ENCODE peak calls at places on chromosome X, in six cellular contexts. W, K, I, V, E and R are unnamed samples.

GRCh38 chrX:16848541-16848940 is 21.6 kb downstream of the RBBP7 start:
- DNase-seq in W (no peak), K (no peak), I (no peak), V (no peak), E (no peak), R (no peak)

GRCh38 chrX:101385026-101385684 is 836 bp downstream of the BTK start:
- DNase-seq in W (no peak), K (no peak), I (no peak), V (no peak), E (no peak), R (no peak)

GRCh38 chrX:29634516-29634915 is 580.8 kb upstream of the MAGEB2 start:
- DNase-seq in W (no peak), K (no peak), I (no peak), V (peak), E (no peak), R (no peak)

GRCh38 chrX:38305971-38306370 is 21.3 kb downstream of the RPGR start:
- DNase-seq in W (no peak), K (no peak), I (no peak), V (no peak), E (no peak), R (no peak)

GRCh38 chrX:11341274-11342256 is 48.4 kb downstream of the AMELX start:
- DNase-seq in W (peak), K (peak), I (no peak), V (peak), E (no peak), R (no peak)

GRCh38 chrX:108156082-108156481 is 64.5 kb downstream of the ATG4A start:
- DNase-seq in W (no peak), K (no peak), I (no peak), V (no peak), E (no peak), R (no peak)

GRCh38 chrX:44012484-44013096 is 39.4 kb upstream of the NDP start:
- DNase-seq in W (peak), K (peak), I (no peak), V (peak), E (no peak), R (peak)

GRCh38 chrX:54044877-54045328 is 630 bp upstream of the PHF8 start:
- DNase-seq in W (no peak), K (no peak), I (peak), V (no peak), E (no peak), R (peak)

GRCh38 chrX:58025979-58026378 is 115.7 kb upstream of the ZXDA start:
- DNase-seq in W (peak), K (no peak), I (peak), V (no peak), E (peak), R (peak)

GRCh38 chrX:110414679-110415439 is 56.2 kb downstream of the RTL9 start:
- DNase-seq in W (no peak), K (no peak), I (no peak), V (peak), E (no peak), R (no peak)

GRCh38 chrX:103330601-103331397 is 760 bp downstream of the TCEAL7 start:
- DNase-seq in W (no peak), K (no peak), I (no peak), V (peak), E (no peak), R (no peak)

GRCh38 chrX:103329991-103330390 is at the start of gene TCEAL7:
- DNase-seq in W (peak), K (no peak), I (peak), V (peak), E (no peak), R (peak)
- H3K4me3 ChIP-seq in W (peak), K (peak), I (peak), V (peak), E (peak), R (peak)

DNA sequence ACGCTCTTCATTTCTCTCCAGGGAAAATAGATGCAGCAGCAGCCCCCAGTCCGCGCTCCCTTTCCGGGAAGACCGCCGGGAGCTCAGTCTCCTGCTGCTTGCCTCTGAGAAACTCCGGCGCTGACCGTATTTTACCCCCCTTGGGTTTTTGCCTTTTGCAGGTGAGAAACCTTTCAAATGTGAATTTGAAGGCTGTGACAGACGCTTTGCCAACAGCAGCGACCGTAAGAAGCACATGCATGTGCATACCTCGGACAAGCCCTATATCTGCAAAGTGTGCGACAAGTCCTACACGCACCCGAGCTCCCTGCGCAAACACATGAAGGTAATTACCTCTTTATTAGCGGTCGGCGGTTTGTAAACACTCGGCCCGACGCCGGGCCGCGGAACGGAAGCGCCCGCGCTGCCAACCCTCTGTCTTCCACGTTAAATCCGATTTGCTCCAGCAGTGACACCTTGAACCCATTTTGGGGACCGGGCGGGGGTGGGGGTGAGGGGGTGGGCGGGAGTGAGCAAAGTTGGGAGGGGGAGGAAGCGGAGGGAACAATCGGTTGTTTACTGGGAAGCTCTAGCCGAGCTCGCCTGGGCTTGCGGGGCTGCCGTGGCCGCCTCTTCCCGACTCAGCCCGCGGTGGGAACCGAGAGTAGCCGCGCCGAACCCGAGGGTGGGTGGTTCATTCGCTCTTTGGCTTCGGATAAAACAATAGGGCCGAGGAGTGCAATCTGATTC is 3.0 kb downstream of the ZIC3 start:
- DNase-seq in W (no peak), K (no peak), I (no peak), V (no peak), E (peak), R (no peak)
- H3K27ac ChIP-seq in W (no peak), K (no peak), I (no peak), V (no peak), E (no peak), R (no peak)

DNA sequence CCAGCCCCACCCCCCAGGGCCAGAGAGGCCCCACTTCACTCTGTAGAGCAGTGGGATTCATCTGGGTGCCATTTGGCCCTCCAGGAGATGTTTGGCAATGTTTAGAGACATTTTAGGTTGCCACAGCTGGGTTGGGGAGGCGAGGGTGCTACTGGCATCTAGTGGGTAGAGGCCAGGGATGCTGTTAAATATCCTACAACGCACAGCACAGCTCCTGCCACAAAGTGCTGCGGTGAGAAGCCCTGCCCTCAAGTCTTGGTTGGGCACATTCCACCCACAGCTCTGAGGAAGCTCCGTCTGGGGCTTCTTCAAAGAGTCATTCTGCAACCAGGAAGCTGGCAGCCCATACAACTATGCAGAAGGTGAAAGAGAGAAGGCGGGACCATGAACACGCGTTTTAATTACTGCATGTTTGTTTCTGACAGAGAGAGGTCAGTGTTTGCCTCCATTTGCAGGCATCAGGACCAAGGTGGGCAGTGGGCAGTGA is 48.1 kb upstream of the FAM9C start:
- DNase-seq in W (no peak), K (no peak), I (no peak), V (no peak), E (no peak), R (no peak)
- H3K4me3 ChIP-seq in W (no peak), K (no peak), I (no peak), V (no peak), E (no peak), R (no peak)

DNA sequence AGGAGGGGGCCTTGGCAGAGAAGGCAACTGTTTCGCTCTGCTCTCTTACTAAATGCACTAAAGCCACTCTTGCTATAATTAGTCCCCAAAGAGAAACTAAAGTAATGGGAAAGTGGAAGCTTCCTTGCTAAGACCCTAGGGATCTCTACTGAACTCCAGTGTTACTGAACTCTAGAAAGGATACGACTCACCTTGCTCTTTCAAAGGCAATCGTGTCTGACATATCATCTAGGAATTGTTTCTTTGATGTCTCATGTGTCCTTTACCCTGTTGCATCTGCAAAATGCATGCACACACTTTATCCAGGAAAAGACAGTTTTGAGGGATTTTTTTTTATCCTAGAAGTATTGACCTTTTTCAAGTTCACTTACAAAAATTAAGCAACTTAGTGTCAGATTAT is 148.1 kb upstream of the FAM9B start:
- DNase-seq in W (no peak), K (no peak), I (no peak), V (no peak), E (no peak), R (no peak)
- H3K27ac ChIP-seq in W (no peak), K (no peak), I (no peak), V (no peak), E (no peak), R (no peak)

DNA sequence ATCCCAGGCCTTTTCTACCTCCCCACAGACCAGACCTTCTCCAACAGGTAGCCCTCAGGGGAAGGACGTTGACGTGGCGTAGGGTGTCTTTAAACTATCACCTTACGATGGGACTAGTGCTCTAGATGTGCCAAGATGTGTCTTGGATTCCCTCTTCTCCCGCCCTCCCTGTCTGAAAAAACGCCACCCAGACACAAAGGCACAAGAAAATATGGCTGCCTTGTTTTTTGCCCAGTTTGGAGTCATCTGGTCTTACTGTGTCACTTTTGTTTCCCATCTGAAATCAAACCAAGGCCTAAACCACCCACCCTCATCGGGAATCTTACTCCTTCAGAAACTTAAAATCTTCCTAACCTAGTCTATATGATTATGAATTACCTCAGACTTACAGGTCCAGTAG is 235.4 kb downstream of the OR13H1 start:
- DNase-seq in W (no peak), K (no peak), I (no peak), V (no peak), E (no peak), R (no peak)
- H3K4me3 ChIP-seq in W (no peak), K (peak), I (no peak), V (no peak), E (no peak), R (no peak)

DNA sequence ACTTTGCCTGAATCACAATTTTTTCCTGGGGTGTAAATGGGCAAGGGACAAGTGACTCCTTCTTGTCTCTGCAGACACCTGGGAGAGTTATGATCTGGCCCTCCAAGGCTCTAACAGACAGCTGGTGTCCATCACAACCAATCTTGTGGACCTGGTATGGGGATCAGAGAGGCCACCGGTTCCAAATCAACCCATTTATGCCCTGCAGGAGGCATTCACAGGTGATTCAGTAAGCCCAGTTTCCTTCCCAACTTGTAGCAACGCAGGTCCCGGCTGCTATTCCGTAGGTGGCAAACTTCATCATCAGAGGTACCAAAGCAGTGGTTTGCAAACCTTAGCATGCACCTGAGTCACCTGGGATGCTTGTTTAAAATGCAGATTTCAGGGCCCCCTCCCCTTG is 8.8 kb downstream of the XPNPEP2 start:
- DNase-seq in W (no peak), K (no peak), I (no peak), V (no peak), E (no peak), R (no peak)
- H3K27ac ChIP-seq in W (no peak), K (no peak), I (no peak), V (no peak), E (no peak), R (no peak)

GRCh38 chrX:63661676-63662075 is 123.3 kb downstream of the ARHGEF9 start:
- DNase-seq in W (no peak), K (no peak), I (no peak), V (no peak), E (no peak), R (no peak)

GRCh38 chrX:63656871-63657580 is 128.0 kb downstream of the ARHGEF9 start:
- DNase-seq in W (no peak), K (no peak), I (no peak), V (peak), E (no peak), R (no peak)

GRCh38 chrX:63658920-63659319 is 126.1 kb downstream of the ARHGEF9 start:
- DNase-seq in W (no peak), K (no peak), I (no peak), V (no peak), E (no peak), R (peak)

GRCh38 chrX:63652086-63652775 is 132.8 kb downstream of the ARHGEF9 start:
- DNase-seq in W (no peak), K (no peak), I (no peak), V (peak), E (no peak), R (no peak)

DNA sequence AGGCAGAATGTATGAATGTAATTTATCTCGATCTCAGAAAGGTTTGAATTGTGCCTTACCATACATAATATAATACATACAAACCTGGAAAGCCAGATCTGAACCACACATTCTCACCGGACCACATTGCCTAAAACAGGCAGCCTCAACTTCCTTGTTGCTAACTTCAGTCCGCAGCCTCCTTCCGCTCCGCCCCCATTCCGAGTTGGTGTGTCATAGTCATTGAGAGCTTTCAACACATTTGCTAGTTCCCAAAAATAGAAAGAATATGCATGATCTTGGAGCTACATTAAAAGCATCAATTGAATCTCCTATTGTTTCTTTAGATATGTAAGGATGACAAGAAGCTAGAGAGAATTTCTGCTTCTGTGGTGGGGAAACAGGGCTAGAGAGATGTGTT is 127.2 kb downstream of the ARHGEF9 start:
- DNase-seq in W (no peak), K (peak), I (no peak), V (peak), E (no peak), R (no peak)
- H3K4me3 ChIP-seq in W (no peak), K (no peak), I (no peak), V (no peak), E (no peak), R (no peak)

DNA sequence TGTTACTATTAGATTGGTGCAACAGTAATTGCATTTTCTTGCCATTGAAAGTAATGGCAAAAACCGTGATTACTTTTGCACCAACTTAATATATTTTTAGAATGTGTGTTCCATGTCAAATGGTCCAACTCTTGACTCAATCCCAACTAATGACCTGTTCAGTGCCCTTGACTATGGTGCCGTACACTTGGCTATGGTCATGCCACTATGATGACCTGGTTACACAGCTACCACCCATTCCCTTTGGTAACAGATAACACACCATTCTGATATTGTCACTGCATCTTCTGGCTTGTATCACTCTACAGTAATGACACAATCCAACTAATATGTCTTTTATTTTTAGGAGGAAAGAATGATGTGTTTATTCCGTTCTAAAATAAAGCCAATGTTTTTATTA is 469.4 kb downstream of the DMD start:
- DNase-seq in W (no peak), K (no peak), I (no peak), V (no peak), E (no peak), R (no peak)
- H3K27ac ChIP-seq in W (no peak), K (no peak), I (no peak), V (no peak), E (no peak), R (no peak)

GRCh38 chrX:153724252-153725038 is at the start of the genes ABCD1 and BCAP31:
- DNase-seq in W (peak), K (peak), I (peak), V (peak), E (peak), R (peak)

GRCh38 chrX:153725832-153726285 is 1.2 kb downstream of the ABCD1 start:
- DNase-seq in W (no peak), K (no peak), I (no peak), V (no peak), E (no peak), R (no peak)

GRCh38 chrX:153725039-153725831 is 579 bp downstream of the ABCD1 start:
- DNase-seq in W (no peak), K (peak), I (no peak), V (no peak), E (peak), R (peak)

GRCh38 chrX:153723351-153724251 is 586 bp downstream of the BCAP31 start:
- DNase-seq in W (no peak), K (peak), I (peak), V (no peak), E (peak), R (peak)

GRCh38 chrX:153722704-153723350 is 1.4 kb downstream of the BCAP31 start:
- DNase-seq in W (no peak), K (no peak), I (no peak), V (no peak), E (no peak), R (no peak)
- H3K4me3 ChIP-seq in W (peak), K (peak), I (peak), V (peak), E (peak), R (peak)